ENCODE peak calls at places on chromosome 19, in eight cellular contexts. Z, X, H, Y, F, Q, A and G are unnamed samples.

GRCh38 chr19:11495481-11495880 is 10.2 kb downstream of the ZNF653 start:
- DNase-seq in F (no peak), Q (no peak), A (no peak), H (no peak), Z (no peak), X (no peak), Y (no peak), G (no peak)

GRCh38 chr19:5642204-5642603 is 19.3 kb downstream of the SAFB start:
- DNase-seq in Z (no peak), Q (no peak), X (no peak), H (no peak), F (no peak), A (no peak), Y (no peak), G (no peak)

GRCh38 chr19:42942187-42942789 is 5.3 kb upstream of the PSG7 start:
- DNase-seq in F (peak), Q (no peak), Z (no peak), A (no peak), Y (peak), H (no peak), X (no peak), G (no peak)

GRCh38 chr19:17762505-17763229 is 11.4 kb downstream of the FCHO1 start:
- DNase-seq in H (no peak), F (peak), X (no peak), Z (no peak), A (peak), Q (peak), Y (peak), G (no peak)

GRCh38 chr19:42282810-42283247 is 13.8 kb downstream of the CIC start:
- DNase-seq in F (no peak), A (no peak), Z (no peak), X (no peak), Y (no peak), Q (no peak), H (no peak), G (no peak)

GRCh38 chr19:55675661-55676354 is 782 bp downstream of the EPN1 start:
- DNase-seq in Q (no peak), F (peak), Y (peak), A (no peak), Z (no peak), X (no peak), H (no peak), G (no peak)

GRCh38 chr19:14554382-14554812 is 17.5 kb downstream of the NDUFB7 start:
- DNase-seq in Q (no peak), F (peak), X (no peak), Y (no peak), Z (no peak), A (peak), H (no peak), G (no peak)

GRCh38 chr19:1935484-1936208 is 5.3 kb upstream of the CSNK1G2 start:
- DNase-seq in F (peak), H (no peak), Y (peak), Z (no peak), Q (no peak), X (no peak), A (no peak), G (peak)

GRCh38 chr19:14943601-14944000 is 2.3 kb downstream of the OR7C2 start:
- DNase-seq in Q (no peak), Y (peak), A (no peak), Z (no peak), F (no peak), X (no peak), H (no peak), G (no peak)

GRCh38 chr19:42653841-42654240 is 59.1 kb upstream of the CEACAM8 start:
- DNase-seq in H (no peak), A (no peak), Q (no peak), F (no peak), X (no peak), Z (no peak), Y (no peak), G (no peak)

GRCh38 chr19:6740589-6741348 is 1.3 kb downstream of the TRIP10 start:
- DNase-seq in X (no peak), A (no peak), Y (peak), F (peak), H (no peak), Q (peak), Z (no peak), G (no peak)

GRCh38 chr19:10283301-10283733 is 3.4 kb upstream of the ICAM4 start:
- DNase-seq in X (no peak), Q (no peak), F (peak), A (no peak), Z (no peak), Y (no peak), H (no peak), G (no peak)

GRCh38 chr19:45790942-45791341 is 1.7 kb downstream of the DMWD start:
- DNase-seq in X (no peak), Y (no peak), A (no peak), F (no peak), Z (no peak), Q (no peak), H (no peak), G (no peak)

GRCh38 chr19:1768248-1768647 is 14.9 kb downstream of the ONECUT3 start:
- DNase-seq in H (no peak), Q (peak), A (peak), Z (no peak), X (no peak), F (no peak), Y (peak), G (no peak)

GRCh38 chr19:17777840-17778620 is 16.9 kb upstream of the B3GNT3 start:
- DNase-seq in A (peak), Q (peak), X (no peak), Z (no peak), Y (peak), F (peak), H (no peak), G (no peak)

GRCh38 chr19:11574689-11575088 is 2.8 kb downstream of the ACP5 start:
- DNase-seq in Z (no peak), X (no peak), A (no peak), Y (no peak), Q (no peak), F (no peak), H (no peak), G (no peak)

GRCh38 chr19:10764340-10764894 is 46.5 kb downstream of the DNM2 start:
- DNase-seq in X (no peak), Z (no peak), H (no peak), A (no peak), F (no peak), Q (peak), Y (no peak), G (no peak)

GRCh38 chr19:4343845-4344713 is 717 bp downstream of the MPND start:
- DNase-seq in A (peak), F (no peak), H (peak), Q (no peak), X (no peak), Y (no peak), Z (no peak), G (no peak)

GRCh38 chr19:7552781-7553180 is 17.3 kb downstream of the PNPLA6 start:
- DNase-seq in Z (no peak), A (no peak), X (no peak), F (no peak), H (no peak), Y (no peak), Q (no peak), G (no peak)